ENCODE peak calls at places on chromosomes 12 and 14, in six cellular contexts. S is fibroblast of mammary gland, R is H9, J is GM20000, N is K562, P is IMR-90. G is an unnamed sample.

GRCh38 chr14:22084393-22085281 is 411.0 kb upstream of the OR4E1 start:
- DNase-seq in S (peak; percentile 62), R (no peak), J (peak; percentile 32), N (peak; percentile 8), P (peak; percentile 62), G (peak; percentile 72)

GRCh38 chr14:75597149-75597548 is 18.7 kb downstream of the FLVCR2 start:
- DNase-seq in S (no peak), R (no peak), J (no peak), N (no peak), P (no peak), G (no peak)

GRCh38 chr12:29320295-29321090 is 60.5 kb downstream of the ERGIC2 start:
- DNase-seq in S (peak; percentile 88), R (no peak), J (no peak), N (no peak), P (peak; percentile 93), G (no peak)

GRCh38 chr14:50062438-50063039 is 53.8 kb downstream of the VCPKMT start:
- DNase-seq in S (peak; percentile 74), R (no peak), J (peak; percentile 72), N (peak; percentile 89), P (peak; percentile 83), G (peak; percentile 90)

GRCh38 chr12:124460771-124461170 is 106.6 kb downstream of the NCOR2 start:
- DNase-seq in S (no peak), R (no peak), J (no peak), N (no peak), P (no peak), G (no peak)

GRCh38 chr14:52071675-52072074 is 2.8 kb upstream of the NID2 start:
- DNase-seq in S (peak; percentile 61), R (no peak), J (no peak), N (no peak), P (peak; percentile 57), G (no peak)

GRCh38 chr14:77376380-77376770 is 519 bp downstream of the TMED8 start:
- DNase-seq in S (no peak), R (peak; percentile 41), J (peak; percentile 30), N (peak; percentile 19), P (no peak), G (peak; percentile 56)

GRCh38 chr12:116436561-116437249 is 122.5 kb upstream of the MAP1LC3B2 start:
- DNase-seq in S (no peak), R (no peak), J (no peak), N (no peak), P (no peak), G (no peak)

GRCh38 chr12:89882051-89882450 is 173.4 kb upstream of the ATP2B1 start:
- DNase-seq in S (peak; percentile 53), R (no peak), J (peak; percentile 44), N (no peak), P (peak; percentile 89), G (peak; percentile 79)

GRCh38 chr12:6214633-6215032 is 14.4 kb downstream of the CD9 start:
- DNase-seq in S (no peak), R (no peak), J (no peak), N (no peak), P (no peak), G (no peak)

GRCh38 chr14:63993992-63994391 is 141.2 kb downstream of the SYNE2 start:
- DNase-seq in S (peak; percentile 7), R (no peak), J (no peak), N (no peak), P (no peak), G (peak; percentile 17)

GRCh38 chr14:35387209-35387608 is 17.3 kb downstream of the NFKBIA start:
- DNase-seq in S (no peak), R (no peak), J (no peak), N (no peak), P (no peak), G (no peak)

GRCh38 chr12:243381-243780 is 19.3 kb downstream of the SLC6A13 start:
- DNase-seq in S (no peak), R (no peak), J (no peak), N (no peak), P (no peak), G (no peak)

GRCh38 chr14:53237488-53237887 is 84.4 kb upstream of the DDHD1 start:
- DNase-seq in S (no peak), R (no peak), J (no peak), N (no peak), P (no peak), G (no peak)

GRCh38 chr12:26966842-26967241 is 28.6 kb downstream of the FGFR1OP2 start:
- DNase-seq in S (no peak), R (no peak), J (no peak), N (no peak), P (no peak), G (no peak)

GRCh38 chr14:87082917-87083316 is 910.1 kb downstream of the GALC start:
- DNase-seq in S (no peak), R (no peak), J (no peak), N (no peak), P (no peak), G (no peak)

GRCh38 chr12:19404232-19404880 is 34.9 kb upstream of the AEBP2 start:
- DNase-seq in S (no peak), R (no peak), J (no peak), N (no peak), P (no peak), G (no peak)

GRCh38 chr12:121282072-121282742 is 14.3 kb downstream of the CAMKK2 start:
- DNase-seq in S (no peak), R (no peak), J (no peak), N (no peak), P (no peak), G (no peak)

GRCh38 chr12:121283841-121284240 is 12.7 kb downstream of the CAMKK2 start:
- DNase-seq in S (no peak), R (no peak), J (no peak), N (no peak), P (no peak), G (no peak)

GRCh38 chr12:121284551-121285390 is 11.7 kb downstream of the CAMKK2 start:
- DNase-seq in S (peak; percentile 31), R (no peak), J (no peak), N (no peak), P (peak; percentile 19), G (no peak)

GRCh38 chr12:121285856-121286255 is 10.7 kb downstream of the CAMKK2 start:
- DNase-seq in S (no peak), R (no peak), J (no peak), N (no peak), P (no peak), G (no peak)

GRCh38 chr12:121283388-121283787 is 13.1 kb downstream of the CAMKK2 start:
- DNase-seq in S (no peak), R (no peak), J (no peak), N (no peak), P (no peak), G (no peak)
- TF ChIP-seq CTCF in S (no peak), R (no peak), J (no peak), N (no peak), P (no peak), G (no peak)

DNA sequence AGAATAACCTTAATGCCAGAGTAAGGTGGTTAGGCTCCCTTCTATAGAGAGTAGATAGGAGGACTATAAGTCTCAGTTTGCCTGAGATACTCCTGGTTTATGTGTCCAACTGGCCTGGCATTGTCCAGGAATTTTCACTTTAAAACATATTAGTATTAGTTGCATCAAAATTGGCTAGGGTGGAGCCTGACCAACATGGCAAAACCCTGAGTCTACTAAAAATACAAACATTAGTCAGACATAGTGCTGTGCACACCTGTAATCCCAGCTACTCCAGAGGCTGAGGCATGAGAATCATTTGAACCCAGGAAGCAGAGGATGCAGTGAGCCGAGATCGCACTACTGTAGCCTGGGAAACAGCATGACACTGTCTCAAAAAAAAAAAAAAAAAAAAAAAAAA is 11.9 kb downstream of the WDHD1 start:
- DNase-seq in S (no peak), R (no peak), J (no peak), N (no peak), P (no peak), G (no peak)
- TF ChIP-seq CTCF in S (no peak), R (no peak), J (no peak), N (no peak), P (no peak), G (no peak)

GRCh38 chr14:88628452-88628851 is 65.6 kb downstream of the ZC3H14 start:
- DNase-seq in S (no peak), R (no peak), J (no peak), N (no peak), P (no peak), G (no peak)

GRCh38 chr14:88628033-88628432 is 65.2 kb downstream of the ZC3H14 start:
- DNase-seq in S (no peak), R (no peak), J (no peak), N (no peak), P (no peak), G (no peak)

GRCh38 chr14:88630565-88630964 is 67.7 kb downstream of the ZC3H14 start:
- DNase-seq in S (peak; percentile 46), R (no peak), J (no peak), N (no peak), P (peak; percentile 77), G (peak; percentile 44)

GRCh38 chr14:88631091-88631490 is 68.3 kb downstream of the ZC3H14 start:
- DNase-seq in S (no peak), R (no peak), J (no peak), N (no peak), P (no peak), G (no peak)

GRCh38 chr14:88632512-88632911 is 69.7 kb downstream of the ZC3H14 start:
- DNase-seq in S (no peak), R (no peak), J (no peak), N (no peak), P (no peak), G (no peak)
- TF ChIP-seq CTCF in S (no peak), R (no peak), J (no peak), N (no peak), P (no peak), G (no peak)

DNA sequence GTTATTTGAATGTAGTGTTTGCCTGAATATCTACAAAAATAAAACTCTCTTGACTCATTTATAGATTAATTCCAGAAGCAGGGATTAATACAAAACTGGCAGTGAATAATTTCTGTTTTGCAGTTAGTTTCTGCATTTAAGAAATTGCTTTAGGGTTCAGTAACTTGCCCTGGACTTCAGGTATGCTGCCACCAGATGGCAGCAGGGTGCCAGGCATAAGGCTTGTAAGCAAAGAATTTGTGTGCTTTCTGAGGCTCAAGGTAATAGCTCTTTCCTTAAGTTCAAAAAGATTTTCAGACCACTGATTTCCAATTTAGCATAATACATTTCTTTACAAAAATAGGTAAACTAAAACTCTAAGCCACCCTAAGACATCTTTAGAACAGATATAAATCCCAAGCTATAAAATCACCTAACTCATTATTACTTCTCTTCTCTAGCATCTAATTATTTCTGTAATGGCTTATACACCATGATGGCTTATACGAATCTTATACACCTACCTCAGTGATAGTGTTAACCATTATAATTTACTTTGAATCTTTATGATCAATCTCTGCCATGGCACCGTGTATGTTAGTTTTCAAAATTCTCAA is 398.3 kb downstream of the APAF1 start:
- DNase-seq in S (peak; percentile 68), R (peak; percentile 71), J (peak; percentile 56), N (peak; percentile 35), P (peak; percentile 64), G (peak; percentile 81)
- TF ChIP-seq CTCF in S (peak; percentile 91), R (peak; percentile 97), J (peak; percentile 89), N (peak; percentile 69), P (peak; percentile 82), G (peak; percentile 88)

DNA sequence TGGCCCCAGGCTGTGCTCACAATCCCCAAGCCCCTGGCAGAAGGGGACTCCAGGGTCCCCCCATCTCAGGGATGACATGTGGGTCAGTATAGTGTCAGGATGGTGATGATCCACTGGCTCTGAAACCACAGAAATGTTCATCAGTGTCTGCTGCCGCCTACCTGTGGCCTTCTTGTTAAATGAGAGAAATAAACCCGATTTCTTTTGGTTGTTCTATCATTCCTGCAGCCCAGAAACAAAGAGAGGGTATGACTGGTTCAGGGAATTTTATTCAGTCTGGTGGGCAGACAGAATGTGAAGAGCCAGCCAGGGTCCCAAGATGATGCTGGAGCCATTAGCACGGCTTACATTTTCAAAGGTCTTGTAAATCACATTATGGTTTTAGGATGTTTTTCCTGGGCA is 86.6 kb downstream of the CRADD start:
- DNase-seq in S (no peak), R (no peak), J (no peak), N (no peak), P (no peak), G (peak; percentile 9)
- TF ChIP-seq CTCF in S (no peak), R (peak; percentile 29), J (no peak), N (peak; percentile 51), P (no peak), G (no peak)

G was measured in GM12865.